ENCODE peak calls at places on chromosomes 4 and X, in ten cellular contexts. G, D, T, V, U, N, L, Q, C and Z are unnamed samples.

GRCh38 chr4:112315446-112315845 is 18.3 kb downstream of the ALPK1 start:
- DNase-seq in L (no peak), G (no peak), Q (no peak), U (no peak), T (no peak), V (no peak), C (no peak), N (no peak), D (no peak), Z (no peak)

GRCh38 chr4:182447938-182448280 is 204.7 kb downstream of the TENM3 start:
- DNase-seq in D (peak), C (no peak), G (no peak), N (no peak), Q (no peak), V (peak), T (no peak), U (no peak), L (no peak), Z (no peak)

GRCh38 chr4:113499696-113500095 is 261.8 kb downstream of the CAMK2D start:
- DNase-seq in Q (no peak), U (no peak), C (peak), D (no peak), L (no peak), V (no peak), G (no peak), N (no peak), T (no peak), Z (no peak)

GRCh38 chrX:154749856-154750255 is 1.0 kb downstream of the GAB3 start:
- DNase-seq in V (no peak), C (no peak), Q (no peak), D (no peak), U (no peak), G (peak), N (no peak), T (no peak), L (no peak), Z (no peak)

GRCh38 chr4:112509243-112510190 is 6.5 kb downstream of the NEUROG2 start:
- DNase-seq in G (peak), V (no peak), T (no peak), Q (no peak), C (no peak), U (no peak), L (no peak), D (no peak), N (no peak), Z (no peak)

GRCh38 chr4:47011189-47011518 is 17.8 kb upstream of the GABRA4 start:
- DNase-seq in L (no peak), C (no peak), T (no peak), G (no peak), U (no peak), D (no peak), N (no peak), V (no peak), Q (no peak), Z (no peak)

GRCh38 chr4:181194096-181194495 is 1049.1 kb upstream of the TENM3 start:
- DNase-seq in C (no peak), L (no peak), T (no peak), G (no peak), N (no peak), D (no peak), U (no peak), V (no peak), Q (no peak), Z (peak)

GRCh38 chr4:6257243-6258025 is 12.2 kb upstream of the WFS1 start:
- DNase-seq in C (no peak), D (no peak), V (no peak), L (no peak), Q (no peak), U (no peak), N (peak), T (no peak), G (no peak), Z (no peak)

GRCh38 chr4:9969526-9970398 is 51.5 kb downstream of the SLC2A9 start:
- DNase-seq in C (no peak), V (no peak), U (no peak), T (no peak), L (no peak), N (no peak), D (no peak), Q (no peak), G (no peak), Z (no peak)

GRCh38 chrX:102712967-102713677 is 874 bp downstream of the GPRASP2 start:
- DNase-seq in G (peak), D (peak), T (no peak), N (no peak), C (peak), V (no peak), Q (peak), L (no peak), U (peak), Z (no peak)

GRCh38 chr4:26410385-26411293 is 79.6 kb downstream of the CCKAR start:
- DNase-seq in T (no peak), L (no peak), G (peak), Q (no peak), U (no peak), N (peak), C (peak), D (peak), V (peak), Z (peak)

GRCh38 chr4:42397635-42398447 is 553 bp downstream of the SHISA3 start:
- DNase-seq in L (no peak), N (peak), U (no peak), D (peak), T (no peak), Q (no peak), C (no peak), V (peak), G (no peak), Z (peak)

GRCh38 chrX:18995216-18995615 is 11.3 kb upstream of the PHKA2 start:
- DNase-seq in V (no peak), N (no peak), U (no peak), Q (no peak), L (no peak), C (peak), G (no peak), T (no peak), D (no peak), Z (no peak)

GRCh38 chr4:76950846-76951321 is 1.3 kb downstream of the SEPTIN11 start:
- DNase-seq in L (no peak), C (peak), N (peak), Q (no peak), G (peak), V (peak), T (no peak), D (no peak), U (no peak), Z (no peak)

GRCh38 chrX:115232933-115233496 is 881 bp downstream of the LRCH2 start:
- DNase-seq in D (no peak), N (no peak), L (no peak), V (no peak), U (no peak), Q (no peak), G (no peak), C (no peak), T (no peak), Z (no peak)

GRCh38 chr4:145619639-145619996 is 433 bp downstream of the MMAA start:
- DNase-seq in N (no peak), T (no peak), U (peak), C (peak), Q (peak), G (peak), D (no peak), V (no peak), L (peak), Z (no peak)

GRCh38 chr4:66927937-66928336 is 617.4 kb downstream of the CENPC start:
- DNase-seq in C (no peak), T (no peak), L (no peak), D (no peak), U (no peak), Q (no peak), N (no peak), V (no peak), G (peak), Z (no peak)

GRCh38 chrX:8144925-8145324 is 26.1 kb downstream of the VCX2 start:
- DNase-seq in D (no peak), Q (no peak), U (no peak), N (no peak), C (no peak), L (no peak), T (no peak), V (no peak), G (no peak), Z (no peak)

GRCh38 chr4:78756721-78757120 is 19.4 kb upstream of the BMP2K start:
- DNase-seq in N (no peak), D (no peak), U (no peak), L (no peak), C (no peak), T (no peak), V (no peak), Q (no peak), G (no peak), Z (no peak)

GRCh38 chr4:142549248-142549647 is 296.9 kb downstream of the INPP4B start:
- DNase-seq in D (no peak), C (no peak), U (no peak), G (no peak), V (no peak), N (no peak), Q (no peak), L (no peak), T (no peak), Z (no peak)

GRCh38 chr4:29708473-29708872 is 1011.7 kb upstream of the PCDH7 start:
- DNase-seq in L (no peak), Q (no peak), G (peak), V (peak), U (no peak), C (no peak), N (no peak), D (no peak), T (no peak), Z (peak)